ENCODE peak calls at places on chromosomes 13 and 19, in eight cellular contexts. One of them, this sample, is unnamed.

GRCh38 chr19:16969127-16969526 is 57.5 kb downstream of the CPAMD8 start:
- DNase-seq in dermis microvascular lymphatic vessel endothelial cell: no peak
- DNase-seq in T follicular helper cell: no peak
- DNase-seq in AG04450: no peak
- DNase-seq in mucosa of descending colon: no peak
- DNase-seq in Peyer's patch: no peak
- DNase-seq in activated CD8-positive, alpha-beta memory T cell treated with anti-CD3 and anti-CD28 coated beads for 1 hour: no peak
- DNase-seq in left cardiac atrium: no peak
- DNase-seq in this sample: no peak

GRCh38 chr13:38657191-38657590 is 29.7 kb upstream of the FREM2 start:
- DNase-seq in activated CD8-positive, alpha-beta memory T cell treated with anti-CD3 and anti-CD28 coated beads for 1 hour: no peak
- DNase-seq in left cardiac atrium: no peak
- DNase-seq in mucosa of descending colon: no peak
- DNase-seq in Peyer's patch: no peak
- DNase-seq in T follicular helper cell: no peak
- DNase-seq in AG04450: no peak
- DNase-seq in dermis microvascular lymphatic vessel endothelial cell: no peak
- DNase-seq in this sample: no peak

GRCh38 chr13:98181106-98181815 is 4.2 kb upstream of the RNF113B start:
- DNase-seq in mucosa of descending colon: no peak
- DNase-seq in dermis microvascular lymphatic vessel endothelial cell: no peak
- DNase-seq in activated CD8-positive, alpha-beta memory T cell treated with anti-CD3 and anti-CD28 coated beads for 1 hour: no peak
- DNase-seq in left cardiac atrium: no peak
- DNase-seq in AG04450: no peak
- DNase-seq in Peyer's patch: no peak
- DNase-seq in T follicular helper cell: no peak
- DNase-seq in this sample: no peak

GRCh38 chr13:31207630-31208549 is 8.1 kb downstream of the B3GLCT start:
- DNase-seq in activated CD8-positive, alpha-beta memory T cell treated with anti-CD3 and anti-CD28 coated beads for 1 hour: no peak
- DNase-seq in Peyer's patch: no peak
- DNase-seq in dermis microvascular lymphatic vessel endothelial cell: no peak
- DNase-seq in left cardiac atrium: peak; percentile 38
- DNase-seq in AG04450: peak; percentile 20
- DNase-seq in T follicular helper cell: no peak
- DNase-seq in mucosa of descending colon: peak; percentile 50
- DNase-seq in this sample: peak; percentile 80

GRCh38 chr19:41893899-41894298 is 10.9 kb downstream of the ARHGEF1 start:
- DNase-seq in Peyer's patch: no peak
- DNase-seq in activated CD8-positive, alpha-beta memory T cell treated with anti-CD3 and anti-CD28 coated beads for 1 hour: no peak
- DNase-seq in AG04450: no peak
- DNase-seq in dermis microvascular lymphatic vessel endothelial cell: no peak
- DNase-seq in mucosa of descending colon: no peak
- DNase-seq in T follicular helper cell: no peak
- DNase-seq in left cardiac atrium: no peak
- DNase-seq in this sample: no peak

GRCh38 chr13:49220035-49220855 is at the start of gene MLNR:
- DNase-seq in T follicular helper cell: no peak
- DNase-seq in mucosa of descending colon: peak; percentile 58
- DNase-seq in Peyer's patch: no peak
- DNase-seq in activated CD8-positive, alpha-beta memory T cell treated with anti-CD3 and anti-CD28 coated beads for 1 hour: no peak
- DNase-seq in AG04450: no peak
- DNase-seq in dermis microvascular lymphatic vessel endothelial cell: peak; percentile 40
- DNase-seq in left cardiac atrium: peak; percentile 45
- DNase-seq in this sample: peak; percentile 29

GRCh38 chr13:97141564-97142005 is 80.5 kb upstream of the MBNL2 start:
- DNase-seq in T follicular helper cell: no peak
- DNase-seq in activated CD8-positive, alpha-beta memory T cell treated with anti-CD3 and anti-CD28 coated beads for 1 hour: no peak
- DNase-seq in left cardiac atrium: no peak
- DNase-seq in dermis microvascular lymphatic vessel endothelial cell: peak; percentile 92
- DNase-seq in Peyer's patch: no peak
- DNase-seq in mucosa of descending colon: peak; percentile 53
- DNase-seq in AG04450: peak; percentile 71
- DNase-seq in this sample: peak; percentile 63

GRCh38 chr13:37656247-37656940 is 57.8 kb upstream of the POSTN start:
- DNase-seq in T follicular helper cell: no peak
- DNase-seq in dermis microvascular lymphatic vessel endothelial cell: peak; percentile 76
- DNase-seq in left cardiac atrium: no peak
- DNase-seq in AG04450: peak; percentile 89
- DNase-seq in Peyer's patch: no peak
- DNase-seq in mucosa of descending colon: no peak
- DNase-seq in activated CD8-positive, alpha-beta memory T cell treated with anti-CD3 and anti-CD28 coated beads for 1 hour: no peak
- DNase-seq in this sample: no peak

This sample was measured in testis.